ENCODE peak calls at places on chromosomes 7 and 10, in six cellular contexts. One of them, this sample, is unnamed.

GRCh38 chr7:41679566-41679965 is 23.3 kb downstream of the INHBA start:
- DNase-seq in cardiac fibroblast: no peak
- DNase-seq in testis: no peak
- DNase-seq in HFFc6: peak; percentile 75
- DNase-seq in A549: no peak
- DNase-seq in foreskin fibroblast: no peak
- DNase-seq in this sample: no peak

GRCh38 chr10:71726673-71727428 is 7.3 kb upstream of the C10orf105 start:
- DNase-seq in cardiac fibroblast: no peak
- DNase-seq in testis: no peak
- DNase-seq in HFFc6: no peak
- DNase-seq in A549: no peak
- DNase-seq in foreskin fibroblast: no peak
- DNase-seq in this sample: no peak

GRCh38 chr7:10036693-10037092 is 937.0 kb upstream of the PHF14 start:
- DNase-seq in cardiac fibroblast: no peak
- DNase-seq in testis: no peak
- DNase-seq in HFFc6: no peak
- DNase-seq in A549: no peak
- DNase-seq in foreskin fibroblast: no peak
- DNase-seq in this sample: no peak

GRCh38 chr7:10802526-10802925 is 171.1 kb upstream of the PHF14 start:
- DNase-seq in cardiac fibroblast: peak; percentile 31
- DNase-seq in testis: no peak
- DNase-seq in HFFc6: peak; percentile 2
- DNase-seq in A549: no peak
- DNase-seq in foreskin fibroblast: no peak
- DNase-seq in this sample: peak; percentile 68

GRCh38 chr10:44939691-44940401 is 19.8 kb upstream of the RASSF4 start:
- DNase-seq in cardiac fibroblast: no peak
- DNase-seq in testis: no peak
- DNase-seq in HFFc6: no peak
- DNase-seq in A549: peak; percentile 29
- DNase-seq in foreskin fibroblast: no peak
- DNase-seq in this sample: no peak

GRCh38 chr7:36784991-36785940 is 61.0 kb upstream of the AOAH start:
- DNase-seq in cardiac fibroblast: peak; percentile 58
- DNase-seq in testis: peak; percentile 28
- DNase-seq in HFFc6: no peak
- DNase-seq in A549: no peak
- DNase-seq in foreskin fibroblast: no peak
- DNase-seq in this sample: no peak

GRCh38 chr7:151016942-151017341 is 7.4 kb downstream of the ATG9B start:
- DNase-seq in cardiac fibroblast: no peak
- DNase-seq in testis: no peak
- DNase-seq in HFFc6: no peak
- DNase-seq in A549: no peak
- DNase-seq in foreskin fibroblast: no peak
- DNase-seq in this sample: no peak

GRCh38 chr10:4533626-4534025 is 292.4 kb upstream of the AKR1E2 start:
- DNase-seq in cardiac fibroblast: peak; percentile 48
- DNase-seq in testis: no peak
- DNase-seq in HFFc6: no peak
- DNase-seq in A549: no peak
- DNase-seq in foreskin fibroblast: no peak
- DNase-seq in this sample: peak; percentile 67

GRCh38 chr7:55325371-55325792 is 39.8 kb upstream of the LANCL2 start:
- DNase-seq in cardiac fibroblast: peak; percentile 93
- DNase-seq in testis: peak; percentile 34
- DNase-seq in HFFc6: peak; percentile 93
- DNase-seq in A549: no peak
- DNase-seq in foreskin fibroblast: peak; percentile 88
- DNase-seq in this sample: peak; percentile 63

GRCh38 chr10:72794260-72794659 is 99.3 kb upstream of the OIT3 start:
- DNase-seq in cardiac fibroblast: peak; percentile 32
- DNase-seq in testis: no peak
- DNase-seq in HFFc6: no peak
- DNase-seq in A549: peak; percentile 53
- DNase-seq in foreskin fibroblast: peak; percentile 37
- DNase-seq in this sample: peak; percentile 28

GRCh38 chr10:35331894-35332640 is 4.2 kb upstream of the CCNY start:
- DNase-seq in cardiac fibroblast: peak; percentile 86
- DNase-seq in testis: no peak
- DNase-seq in HFFc6: peak; percentile 86
- DNase-seq in A549: peak; percentile 87
- DNase-seq in foreskin fibroblast: peak; percentile 90
- DNase-seq in this sample: peak; percentile 97

GRCh38 chr7:64494912-64495461 is 67.9 kb downstream of the ZNF680 start:
- DNase-seq in cardiac fibroblast: no peak
- DNase-seq in testis: peak; percentile 15
- DNase-seq in HFFc6: no peak
- DNase-seq in A549: no peak
- DNase-seq in foreskin fibroblast: no peak
- DNase-seq in this sample: no peak

GRCh38 chr10:101495324-101495925 is 92.6 kb downstream of the POLL start:
- DNase-seq in cardiac fibroblast: peak; percentile 26
- DNase-seq in testis: no peak
- DNase-seq in HFFc6: peak; percentile 6
- DNase-seq in A549: peak; percentile 41
- DNase-seq in foreskin fibroblast: peak; percentile 9
- DNase-seq in this sample: peak; percentile 14

GRCh38 chr10:90884414-90884813 is 12.6 kb downstream of the RPP30 start:
- DNase-seq in cardiac fibroblast: peak; percentile 52
- DNase-seq in testis: no peak
- DNase-seq in HFFc6: peak; percentile 57
- DNase-seq in A549: no peak
- DNase-seq in foreskin fibroblast: peak; percentile 53
- DNase-seq in this sample: no peak

GRCh38 chr10:125037145-125037544 is 95.2 kb downstream of the ZRANB1 start:
- DNase-seq in cardiac fibroblast: peak; percentile 57
- DNase-seq in testis: no peak
- DNase-seq in HFFc6: peak; percentile 85
- DNase-seq in A549: peak; percentile 81
- DNase-seq in foreskin fibroblast: peak; percentile 64
- DNase-seq in this sample: peak; percentile 95

GRCh38 chr10:14296081-14296709 is 34.5 kb downstream of the FRMD4A start:
- DNase-seq in cardiac fibroblast: peak; percentile 5
- DNase-seq in testis: no peak
- DNase-seq in HFFc6: no peak
- DNase-seq in A549: no peak
- DNase-seq in foreskin fibroblast: no peak
- DNase-seq in this sample: no peak

GRCh38 chr10:14306201-14306600 is 24.5 kb downstream of the FRMD4A start:
- DNase-seq in cardiac fibroblast: no peak
- DNase-seq in testis: no peak
- DNase-seq in HFFc6: no peak
- DNase-seq in A549: no peak
- DNase-seq in foreskin fibroblast: no peak
- DNase-seq in this sample: no peak

GRCh38 chr10:14304029-14304428 is 26.7 kb downstream of the FRMD4A start:
- DNase-seq in cardiac fibroblast: no peak
- DNase-seq in testis: no peak
- DNase-seq in HFFc6: no peak
- DNase-seq in A549: no peak
- DNase-seq in foreskin fibroblast: no peak
- DNase-seq in this sample: no peak

GRCh38 chr10:14299516-14299915 is 31.2 kb downstream of the FRMD4A start:
- DNase-seq in cardiac fibroblast: no peak
- DNase-seq in testis: no peak
- DNase-seq in HFFc6: no peak
- DNase-seq in A549: no peak
- DNase-seq in foreskin fibroblast: no peak
- DNase-seq in this sample: no peak

DNA sequence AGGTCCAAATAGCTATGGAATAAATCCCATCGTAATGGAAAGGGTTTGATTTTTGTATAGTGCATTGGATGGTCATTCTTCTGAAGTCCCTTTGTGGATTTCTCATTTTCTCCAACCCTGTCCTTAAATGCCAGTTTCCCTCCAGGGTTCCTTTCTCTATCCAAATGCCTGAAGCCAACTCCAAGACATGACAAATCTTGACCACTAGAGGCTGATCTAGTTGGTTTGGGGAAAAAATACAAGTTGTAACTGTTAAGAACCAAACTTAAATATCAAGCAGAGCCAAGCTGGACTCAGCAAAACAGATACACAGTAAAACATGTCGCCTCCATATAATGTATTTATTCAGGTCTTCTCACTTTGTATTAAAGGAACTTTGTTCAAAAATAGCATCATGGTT is 28.7 kb downstream of the FRMD4A start:
- DNase-seq in cardiac fibroblast: peak; percentile 31
- DNase-seq in testis: no peak
- DNase-seq in HFFc6: peak; percentile 15
- DNase-seq in A549: no peak
- DNase-seq in foreskin fibroblast: peak; percentile 2
- DNase-seq in this sample: peak; percentile 18
- TF ChIP-seq CTCF in cardiac fibroblast: peak; percentile 61
- TF ChIP-seq CTCF in testis: peak; percentile 15
- TF ChIP-seq CTCF in HFFc6: peak; percentile 75
- TF ChIP-seq CTCF in A549: no peak
- TF ChIP-seq CTCF in foreskin fibroblast: peak; percentile 48
- TF ChIP-seq CTCF in this sample: no peak

GRCh38 chr10:36506696-36507477 is 618.5 kb upstream of the ANKRD30A start:
- DNase-seq in cardiac fibroblast: no peak
- DNase-seq in testis: no peak
- DNase-seq in HFFc6: no peak
- DNase-seq in A549: no peak
- DNase-seq in foreskin fibroblast: no peak
- DNase-seq in this sample: no peak

GRCh38 chr10:36499696-36500095 is 625.7 kb upstream of the ANKRD30A start:
- DNase-seq in cardiac fibroblast: no peak
- DNase-seq in testis: no peak
- DNase-seq in HFFc6: no peak
- DNase-seq in A549: no peak
- DNase-seq in foreskin fibroblast: no peak
- DNase-seq in this sample: no peak

DNA sequence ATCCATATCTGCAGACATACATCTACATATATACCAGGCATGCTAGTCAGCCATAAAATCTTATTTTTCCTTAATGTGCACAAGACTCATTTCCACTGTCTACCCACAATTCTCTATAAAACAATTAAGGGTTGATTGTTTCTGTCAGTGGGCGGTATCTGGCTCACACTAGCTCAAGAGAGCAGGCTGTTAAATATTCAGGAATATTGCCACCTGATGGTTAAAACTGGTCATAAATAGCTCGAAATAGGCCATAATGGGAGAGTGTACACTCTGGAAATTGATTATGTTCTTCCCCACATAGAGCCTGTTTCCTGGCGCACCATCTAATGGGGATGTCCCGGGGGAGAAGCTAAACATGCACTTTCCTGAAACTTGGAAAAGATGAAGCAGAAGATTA is 620.6 kb upstream of the ANKRD30A start:
- DNase-seq in cardiac fibroblast: peak; percentile 45
- DNase-seq in testis: no peak
- DNase-seq in HFFc6: no peak
- DNase-seq in A549: no peak
- DNase-seq in foreskin fibroblast: no peak
- DNase-seq in this sample: peak; percentile 13
- TF ChIP-seq CTCF in cardiac fibroblast: peak; percentile 13
- TF ChIP-seq CTCF in testis: no peak
- TF ChIP-seq CTCF in HFFc6: no peak
- TF ChIP-seq CTCF in A549: no peak
- TF ChIP-seq CTCF in foreskin fibroblast: no peak
- TF ChIP-seq CTCF in this sample: no peak

DNA sequence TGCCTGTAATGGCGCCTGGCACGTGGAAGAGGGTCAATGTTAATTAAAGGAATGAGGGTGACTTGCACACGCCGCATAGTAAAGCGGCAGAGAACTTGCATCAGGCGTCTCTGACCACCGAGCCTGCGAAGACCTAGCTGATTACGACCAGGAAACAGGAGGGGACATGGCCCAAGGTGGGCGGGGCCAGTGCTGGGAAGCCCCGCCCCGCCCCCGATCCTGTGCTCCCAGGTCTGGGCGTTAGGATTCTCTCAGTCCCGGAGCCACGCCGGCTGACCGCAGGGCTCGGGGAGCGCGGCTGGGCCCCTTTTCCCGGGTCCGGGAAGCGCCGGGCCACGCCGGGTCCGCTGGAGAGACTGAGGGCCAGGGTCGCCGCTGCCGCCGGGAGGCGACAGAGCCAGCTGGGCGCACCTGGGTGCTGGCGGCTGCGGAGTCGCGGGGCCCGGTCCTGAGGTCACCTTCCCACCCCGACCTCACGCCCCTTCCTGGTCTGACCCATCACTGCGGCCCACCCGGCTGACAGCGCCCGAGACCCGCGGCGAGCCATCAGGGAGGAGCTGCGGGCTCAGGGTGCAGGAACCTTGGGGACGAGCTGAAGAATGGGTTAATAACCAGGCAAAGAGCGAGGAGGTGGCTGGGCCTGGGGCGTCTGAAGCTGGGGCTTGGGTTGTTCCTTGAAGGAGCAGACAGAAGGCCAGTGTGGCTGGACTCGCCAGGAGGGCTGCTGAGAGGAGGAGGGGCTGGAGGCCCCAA is 23.0 kb upstream of the GRID1 start:
- DNase-seq in cardiac fibroblast: peak; percentile 49
- DNase-seq in testis: no peak
- DNase-seq in HFFc6: no peak
- DNase-seq in A549: peak; percentile 42
- DNase-seq in foreskin fibroblast: no peak
- DNase-seq in this sample: no peak
- TF ChIP-seq CTCF in cardiac fibroblast: no peak
- TF ChIP-seq CTCF in testis: no peak
- TF ChIP-seq CTCF in HFFc6: no peak
- TF ChIP-seq CTCF in A549: no peak
- TF ChIP-seq CTCF in foreskin fibroblast: no peak
- TF ChIP-seq CTCF in this sample: no peak

GRCh38 chr10:77507313-77507712 is 130.3 kb downstream of the KCNMA1 start:
- DNase-seq in cardiac fibroblast: no peak
- DNase-seq in testis: no peak
- DNase-seq in HFFc6: peak; percentile 61
- DNase-seq in A549: no peak
- DNase-seq in foreskin fibroblast: no peak
- DNase-seq in this sample: no peak

GRCh38 chr10:77506517-77506916 is 131.1 kb downstream of the KCNMA1 start:
- DNase-seq in cardiac fibroblast: no peak
- DNase-seq in testis: no peak
- DNase-seq in HFFc6: peak; percentile 35
- DNase-seq in A549: no peak
- DNase-seq in foreskin fibroblast: no peak
- DNase-seq in this sample: no peak

GRCh38 chr10:77505431-77506334 is 131.9 kb downstream of the KCNMA1 start:
- DNase-seq in cardiac fibroblast: peak; percentile 66
- DNase-seq in testis: no peak
- DNase-seq in HFFc6: peak; percentile 96
- DNase-seq in A549: peak; percentile 44
- DNase-seq in foreskin fibroblast: peak; percentile 89
- DNase-seq in this sample: peak; percentile 66

GRCh38 chr10:77504196-77504869 is 133.3 kb downstream of the KCNMA1 start:
- DNase-seq in cardiac fibroblast: peak; percentile 58
- DNase-seq in testis: no peak
- DNase-seq in HFFc6: peak; percentile 29
- DNase-seq in A549: no peak
- DNase-seq in foreskin fibroblast: peak; percentile 48
- DNase-seq in this sample: peak; percentile 58

DNA sequence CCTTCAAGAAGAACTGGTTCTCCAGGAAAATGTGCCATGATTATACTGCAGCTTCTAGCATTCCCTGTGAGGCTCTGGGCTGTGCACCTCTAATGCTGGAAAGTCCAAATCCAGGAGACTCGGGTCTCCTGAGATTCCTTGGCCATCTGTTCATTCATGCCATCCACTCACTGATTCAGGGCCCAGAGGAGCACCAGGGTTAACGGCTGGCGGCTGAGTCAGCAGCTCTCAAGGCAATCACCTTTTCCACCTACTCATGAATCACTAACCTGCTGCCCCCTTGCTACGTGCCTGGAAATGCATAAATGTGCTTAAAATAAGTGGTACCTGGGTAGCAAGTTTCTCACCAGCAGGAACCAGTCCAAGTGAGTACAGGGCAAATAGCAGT is 132.7 kb downstream of the KCNMA1 start:
- DNase-seq in cardiac fibroblast: no peak
- DNase-seq in testis: no peak
- DNase-seq in HFFc6: peak; percentile 57
- DNase-seq in A549: peak; percentile 59
- DNase-seq in foreskin fibroblast: peak; percentile 58
- DNase-seq in this sample: peak; percentile 77
- TF ChIP-seq CTCF in cardiac fibroblast: no peak
- TF ChIP-seq CTCF in testis: no peak
- TF ChIP-seq CTCF in HFFc6: peak; percentile 42
- TF ChIP-seq CTCF in A549: peak; percentile 22
- TF ChIP-seq CTCF in foreskin fibroblast: no peak
- TF ChIP-seq CTCF in this sample: peak; percentile 24